ENCODE peak calls at places on chromosome 12, in five cellular contexts. F is neural progenitor cell, P is HAP-1, V is thoracic aorta, U is fibroblast of lung. M is an unnamed sample. For H3K27me3 and H3K36me3, the result is how much of the 10 kb centered on the place peaks cover.

GRCh38 chr12:125175576-125175975 is 110.3 kb downstream of the AACS start:
- DNase-seq in F (no peak), P (no peak), V (no peak), U (no peak), M (no peak)

GRCh38 chr12:97308576-97309198 is 153.9 kb upstream of the RMST start:
- DNase-seq in F (peak), P (peak), V (no peak), U (peak), M (no peak)

GRCh38 chr12:120546050-120546386 is 11.9 kb downstream of the RNF10 start:
- DNase-seq in F (no peak), P (no peak), V (no peak), U (no peak), M (no peak)

GRCh38 chr12:130375888-130376287 is 38.2 kb downstream of the PIWIL1 start:
- DNase-seq in F (no peak), P (no peak), V (no peak), U (no peak), M (no peak)

GRCh38 chr12:42590324-42590934 is 883 bp upstream of the PRICKLE1 start:
- DNase-seq in F (peak), P (no peak), V (no peak), U (peak), M (peak)

GRCh38 chr12:124159655-124160054 is 135.2 kb upstream of the RFLNA start:
- DNase-seq in F (no peak), P (no peak), V (no peak), U (no peak), M (no peak)

GRCh38 chr12:79934309-79935020 is 432 bp downstream of the PPP1R12A start:
- DNase-seq in F (no peak), P (peak), V (no peak), U (peak), M (peak)

GRCh38 chr12:108807996-108808725 is 49.2 kb downstream of the SSH1 start:
- DNase-seq in F (no peak), P (no peak), V (no peak), U (no peak), M (peak)

GRCh38 chr12:121774968-121775474 is 18.5 kb downstream of the RHOF start:
- DNase-seq in F (peak), P (no peak), V (no peak), U (no peak), M (no peak)

GRCh38 chr12:62278022-62278421 is 17.8 kb downstream of the USP15 start:
- DNase-seq in F (no peak), P (no peak), V (no peak), U (no peak), M (no peak)

GRCh38 chr12:68612245-68612644 is 1.5 kb downstream of the RAP1B start:
- DNase-seq in F (no peak), P (no peak), V (no peak), U (peak), M (no peak)

GRCh38 chr12:67042697-67043131 is 226.4 kb upstream of the CAND1 start:
- DNase-seq in F (peak), P (no peak), V (no peak), U (peak), M (peak)

GRCh38 chr12:87439990-87440827 is 589.0 kb downstream of the C12orf50 start:
- DNase-seq in F (no peak), P (no peak), V (no peak), U (peak), M (no peak)

GRCh38 chr12:42502671-42503070 is 86.9 kb downstream of the PRICKLE1 start:
- DNase-seq in F (no peak), P (no peak), V (no peak), U (no peak), M (no peak)

GRCh38 chr12:99680276-99680675 is 32.7 kb downstream of the GARIN6 start:
- DNase-seq in F (no peak), P (no peak), V (no peak), U (no peak), M (no peak)
- H3K4me3 ChIP-seq in F (no peak), P (no peak), V (no peak), U (no peak), M (no peak)

GRCh38 chr12:33596814-33597213 is 157.2 kb upstream of the SYT10 start:
- DNase-seq in F (no peak), P (no peak), V (no peak), U (no peak), M (no peak)
- H3K27me3 ChIP-seq in F (under half), P (under half), V (under half), U (under half), M (under half)

GRCh38 chr12:50087995-50088394 is 2.9 kb downstream of the SMARCD1 start:
- DNase-seq in F (no peak), P (no peak), V (no peak), U (peak), M (no peak)
- H3K36me3 ChIP-seq in F (under half), P (half or more), V (under half), U (under half), M (half or more)

GRCh38 chr12:4308334-4308960 is 12.6 kb upstream of the TIGAR start:
- DNase-seq in F (peak), P (no peak), V (no peak), U (no peak), M (peak)
- H3K4me3 ChIP-seq in F (no peak), P (no peak), V (no peak), U (no peak), M (peak)

GRCh38 chr12:131510431-131510830 is 200.5 kb upstream of the SFSWAP start:
- DNase-seq in F (no peak), P (no peak), V (no peak), U (no peak), M (no peak)

GRCh38 chr12:131511391-131511802 is 199.5 kb upstream of the SFSWAP start:
- DNase-seq in F (no peak), P (no peak), V (no peak), U (no peak), M (no peak)

GRCh38 chr12:131507881-131508280 is 203.0 kb upstream of the SFSWAP start:
- DNase-seq in F (no peak), P (no peak), V (no peak), U (no peak), M (no peak)

GRCh38 chr12:131511803-131512564 is 198.9 kb upstream of the SFSWAP start:
- DNase-seq in F (no peak), P (no peak), V (no peak), U (no peak), M (no peak)

GRCh38 chr12:131509706-131510105 is 201.2 kb upstream of the SFSWAP start:
- DNase-seq in F (no peak), P (no peak), V (no peak), U (no peak), M (no peak)
- H3K27me3 ChIP-seq in F (under half), P (under half), V (under half), U (under half), M (under half)

GRCh38 chr12:100554608-100555077 is 18.8 kb upstream of the GAS2L3 start:
- DNase-seq in F (peak), P (peak), V (no peak), U (peak), M (peak)

GRCh38 chr12:100553851-100554404 is 19.6 kb upstream of the GAS2L3 start:
- DNase-seq in F (peak), P (no peak), V (no peak), U (peak), M (peak)

GRCh38 chr12:100557357-100557756 is 16.1 kb upstream of the GAS2L3 start:
- DNase-seq in F (no peak), P (no peak), V (no peak), U (no peak), M (no peak)

GRCh38 chr12:100555722-100556121 is 17.8 kb upstream of the GAS2L3 start:
- DNase-seq in F (no peak), P (no peak), V (no peak), U (peak), M (no peak)
- H3K36me3 ChIP-seq in F (under half), P (under half), V (under half), U (under half), M (under half)

GRCh38 chr12:6963016-6963731 is 7.3 kb downstream of the PHB2 start:
- DNase-seq in F (no peak), P (no peak), V (no peak), U (no peak), M (no peak)
- H3K4me3 ChIP-seq in F (no peak), P (no peak), V (no peak), U (no peak), M (no peak)

GRCh38 chr12:132336451-132337413 is 7.3 kb upstream of the GALNT9 start:
- DNase-seq in F (no peak), P (no peak), V (no peak), U (no peak), M (no peak)

GRCh38 chr12:132330549-132330881 is 1.1 kb upstream of the GALNT9 start:
- DNase-seq in F (no peak), P (no peak), V (no peak), U (no peak), M (no peak)

GRCh38 chr12:132335179-132335756 is 5.9 kb upstream of the GALNT9 start:
- DNase-seq in F (no peak), P (no peak), V (no peak), U (no peak), M (no peak)

GRCh38 chr12:132333273-132333672 is 3.9 kb upstream of the GALNT9 start:
- DNase-seq in F (no peak), P (no peak), V (no peak), U (no peak), M (no peak)

DNA sequence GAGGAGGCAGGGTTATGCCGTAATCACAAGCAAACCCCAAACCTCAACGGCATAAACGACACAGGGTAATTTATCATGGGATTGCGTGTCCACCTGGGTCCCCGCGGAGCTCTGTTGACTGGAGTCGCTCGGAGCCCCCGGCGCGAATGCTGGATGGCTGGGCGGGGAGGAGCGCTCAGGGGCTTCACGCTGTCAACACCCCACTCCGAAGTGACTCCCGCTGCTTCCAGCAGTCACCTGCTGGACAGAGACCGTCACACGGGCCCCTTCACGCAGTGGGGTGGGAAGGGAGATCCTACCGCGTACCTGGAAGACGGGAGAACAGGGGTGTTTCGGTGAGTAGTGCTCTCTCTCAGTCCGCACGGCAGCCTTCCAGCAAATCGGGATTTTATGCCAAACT is 4.4 kb upstream of the GALNT9 start:
- DNase-seq in F (no peak), P (no peak), V (no peak), U (no peak), M (no peak)
- H3K27me3 ChIP-seq in F (half or more), P (under half), V (under half), U (under half), M (under half)